ENCODE peak calls at places on chromosomes 1 and 21, in ten cellular contexts. One of them, this sample, is unnamed.

GRCh38 chr1:150798509-150798908 is 9.6 kb downstream of the CTSK start:
- DNase-seq in heart left ventricle: no peak
- DNase-seq in aorta: no peak
- DNase-seq in breast epithelium: no peak
- DNase-seq in prostate gland: no peak
- DNase-seq in CD8-positive, alpha-beta memory T cell: no peak
- DNase-seq in small intestine: no peak
- DNase-seq in lung: no peak
- DNase-seq in left lung: no peak
- DNase-seq in testis: no peak
- DNase-seq in this sample: no peak

GRCh38 chr1:110554871-110555801 is 36.2 kb upstream of the KCNA10 start:
- DNase-seq in heart left ventricle: peak; percentile 60
- DNase-seq in aorta: peak; percentile 68
- DNase-seq in breast epithelium: no peak
- DNase-seq in prostate gland: peak; percentile 7
- DNase-seq in CD8-positive, alpha-beta memory T cell: peak; percentile 23
- DNase-seq in small intestine: peak; percentile 13
- DNase-seq in lung: peak; percentile 43
- DNase-seq in left lung: peak; percentile 38
- DNase-seq in testis: peak; percentile 65
- DNase-seq in this sample: peak; percentile 47

GRCh38 chr1:75632350-75632949 is 21.5 kb upstream of the SLC44A5 start:
- DNase-seq in heart left ventricle: no peak
- DNase-seq in aorta: no peak
- DNase-seq in breast epithelium: no peak
- DNase-seq in prostate gland: no peak
- DNase-seq in CD8-positive, alpha-beta memory T cell: no peak
- DNase-seq in small intestine: peak; percentile 20
- DNase-seq in lung: no peak
- DNase-seq in left lung: no peak
- DNase-seq in testis: no peak
- DNase-seq in this sample: peak; percentile 59

GRCh38 chr1:9595156-9595967 is 6.7 kb downstream of the TMEM201 start:
- DNase-seq in heart left ventricle: no peak
- DNase-seq in aorta: peak; percentile 42
- DNase-seq in breast epithelium: no peak
- DNase-seq in prostate gland: no peak
- DNase-seq in CD8-positive, alpha-beta memory T cell: no peak
- DNase-seq in small intestine: no peak
- DNase-seq in lung: no peak
- DNase-seq in left lung: no peak
- DNase-seq in testis: no peak
- DNase-seq in this sample: no peak

GRCh38 chr1:51607676-51608075 is 9.2 kb upstream of the OSBPL9 start:
- DNase-seq in heart left ventricle: no peak
- DNase-seq in aorta: no peak
- DNase-seq in breast epithelium: no peak
- DNase-seq in prostate gland: no peak
- DNase-seq in CD8-positive, alpha-beta memory T cell: no peak
- DNase-seq in small intestine: no peak
- DNase-seq in lung: no peak
- DNase-seq in left lung: no peak
- DNase-seq in testis: no peak
- DNase-seq in this sample: no peak

GRCh38 chr1:52037402-52037814 is 3.8 kb upstream of the KTI12 start:
- DNase-seq in heart left ventricle: no peak
- DNase-seq in aorta: no peak
- DNase-seq in breast epithelium: no peak
- DNase-seq in prostate gland: peak; percentile 36
- DNase-seq in CD8-positive, alpha-beta memory T cell: no peak
- DNase-seq in small intestine: peak; percentile 24
- DNase-seq in lung: no peak
- DNase-seq in left lung: no peak
- DNase-seq in testis: no peak
- DNase-seq in this sample: peak; percentile 58

GRCh38 chr1:200934676-200935245 is 40.1 kb downstream of the INAVA start:
- DNase-seq in heart left ventricle: no peak
- DNase-seq in aorta: no peak
- DNase-seq in breast epithelium: no peak
- DNase-seq in prostate gland: no peak
- DNase-seq in CD8-positive, alpha-beta memory T cell: no peak
- DNase-seq in small intestine: no peak
- DNase-seq in lung: no peak
- DNase-seq in left lung: no peak
- DNase-seq in testis: no peak
- DNase-seq in this sample: no peak

GRCh38 chr1:70717656-70718055 is 306.6 kb downstream of the CTH start:
- DNase-seq in heart left ventricle: no peak
- DNase-seq in aorta: no peak
- DNase-seq in breast epithelium: no peak
- DNase-seq in prostate gland: no peak
- DNase-seq in CD8-positive, alpha-beta memory T cell: no peak
- DNase-seq in small intestine: no peak
- DNase-seq in lung: no peak
- DNase-seq in left lung: no peak
- DNase-seq in testis: no peak
- DNase-seq in this sample: no peak

GRCh38 chr1:93679546-93679945 is 2.1 kb downstream of the BCAR3 start:
- DNase-seq in heart left ventricle: no peak
- DNase-seq in aorta: no peak
- DNase-seq in breast epithelium: no peak
- DNase-seq in prostate gland: no peak
- DNase-seq in CD8-positive, alpha-beta memory T cell: no peak
- DNase-seq in small intestine: no peak
- DNase-seq in lung: no peak
- DNase-seq in left lung: no peak
- DNase-seq in testis: no peak
- DNase-seq in this sample: no peak

GRCh38 chr1:93680121-93681094 is 1.2 kb downstream of the BCAR3 start:
- DNase-seq in heart left ventricle: peak; percentile 85
- DNase-seq in aorta: peak; percentile 86
- DNase-seq in breast epithelium: peak; percentile 88
- DNase-seq in prostate gland: peak; percentile 90
- DNase-seq in CD8-positive, alpha-beta memory T cell: peak; percentile 6
- DNase-seq in small intestine: peak; percentile 88
- DNase-seq in lung: peak; percentile 79
- DNase-seq in left lung: peak; percentile 85
- DNase-seq in testis: peak; percentile 94
- DNase-seq in this sample: peak; percentile 95

GRCh38 chr1:93681095-93681548 is 515 bp downstream of the BCAR3 start:
- DNase-seq in heart left ventricle: peak; percentile 39
- DNase-seq in aorta: peak; percentile 56
- DNase-seq in breast epithelium: no peak
- DNase-seq in prostate gland: no peak
- DNase-seq in CD8-positive, alpha-beta memory T cell: no peak
- DNase-seq in small intestine: no peak
- DNase-seq in lung: no peak
- DNase-seq in left lung: no peak
- DNase-seq in testis: peak; percentile 34
- DNase-seq in this sample: peak; percentile 28

GRCh38 chr1:93683234-93683633 is 1.6 kb upstream of the BCAR3 start:
- DNase-seq in heart left ventricle: no peak
- DNase-seq in aorta: no peak
- DNase-seq in breast epithelium: no peak
- DNase-seq in prostate gland: no peak
- DNase-seq in CD8-positive, alpha-beta memory T cell: no peak
- DNase-seq in small intestine: no peak
- DNase-seq in lung: no peak
- DNase-seq in left lung: no peak
- DNase-seq in testis: no peak
- DNase-seq in this sample: no peak

DNA sequence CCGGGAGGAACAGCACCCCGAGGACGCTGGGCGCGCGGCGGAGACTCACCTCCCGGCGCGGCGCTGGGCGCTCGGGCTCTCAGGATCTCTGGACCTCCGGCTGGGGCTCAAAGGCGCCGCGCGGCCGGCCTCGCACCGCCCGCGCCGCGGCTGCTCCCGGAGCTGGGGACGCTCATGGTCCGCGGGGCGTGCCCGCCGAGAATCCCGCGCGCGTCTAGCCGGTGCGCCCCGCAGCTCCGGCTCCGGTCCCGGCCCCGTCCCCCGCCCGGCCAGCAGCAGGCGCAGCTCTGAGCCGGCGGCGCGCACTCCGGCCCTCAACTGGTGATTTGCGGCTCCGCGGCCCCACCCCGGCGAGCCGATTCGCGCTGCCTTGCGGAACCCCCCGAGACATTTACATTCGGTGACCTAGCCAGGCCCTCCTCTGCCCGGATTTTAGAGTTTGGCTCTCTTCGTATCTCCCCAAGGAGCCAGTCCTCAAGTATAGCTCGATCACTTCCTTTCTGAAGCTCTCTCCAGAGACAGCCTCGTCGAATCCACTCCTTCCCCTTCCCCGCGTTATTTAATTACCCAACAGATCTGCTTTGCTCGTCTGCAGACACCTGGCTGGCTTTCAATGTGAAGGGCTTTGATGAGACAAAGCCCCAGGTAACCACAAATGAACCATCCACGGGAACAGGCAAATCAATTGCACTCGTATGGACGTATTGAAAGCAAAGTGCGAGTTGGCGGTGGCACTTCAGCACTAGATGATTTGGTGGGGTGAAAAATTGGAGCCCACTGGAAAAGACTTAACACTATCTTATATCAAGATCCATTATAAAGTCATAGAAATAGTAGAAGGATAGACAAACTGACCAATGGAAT is at the start of gene BCAR3:
- DNase-seq in heart left ventricle: peak; percentile 78
- DNase-seq in aorta: peak; percentile 84
- DNase-seq in breast epithelium: peak; percentile 66
- DNase-seq in prostate gland: peak; percentile 73
- DNase-seq in CD8-positive, alpha-beta memory T cell: no peak
- DNase-seq in small intestine: peak; percentile 64
- DNase-seq in lung: peak; percentile 69
- DNase-seq in left lung: peak; percentile 77
- DNase-seq in testis: peak; percentile 81
- DNase-seq in this sample: peak; percentile 85
- H3K4me3 ChIP-seq in heart left ventricle: peak within 1 kb of the TSS; percentile 82
- H3K4me3 ChIP-seq in aorta: peak within 1 kb of the TSS; percentile 79
- H3K4me3 ChIP-seq in breast epithelium: peak within 1 kb of the TSS; percentile 95
- H3K4me3 ChIP-seq in prostate gland: peak within 1 kb of the TSS; percentile 68
- H3K4me3 ChIP-seq in CD8-positive, alpha-beta memory T cell: no peak within 1 kb of the TSS
- H3K4me3 ChIP-seq in small intestine: peak within 1 kb of the TSS; percentile 64
- H3K4me3 ChIP-seq in lung: peak within 1 kb of the TSS; percentile 80
- H3K4me3 ChIP-seq in left lung: peak within 1 kb of the TSS; percentile 93
- H3K4me3 ChIP-seq in testis: peak within 1 kb of the TSS; percentile 87
- H3K4me3 ChIP-seq in this sample: peak within 1 kb of the TSS; percentile 42

DNA sequence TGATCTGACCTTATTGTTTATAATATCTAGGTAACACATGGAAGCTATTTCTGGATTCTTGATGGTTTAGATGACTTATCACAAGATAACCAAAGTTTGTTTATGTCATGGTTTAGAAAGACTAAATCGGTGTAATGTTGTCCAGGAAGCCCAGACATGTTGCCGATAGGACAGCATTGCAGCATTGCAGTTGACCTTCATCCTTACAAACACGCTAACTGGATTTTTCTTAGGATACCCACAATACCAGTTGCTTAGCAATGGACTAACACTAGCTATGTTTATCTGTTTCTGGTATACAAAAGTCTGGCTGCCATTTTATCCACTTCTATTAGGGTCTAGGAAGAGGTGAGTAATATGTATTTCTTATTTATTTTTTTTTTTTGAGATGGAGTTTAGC is 11.7 kb upstream of the DPH5 start:
- DNase-seq in heart left ventricle: no peak
- DNase-seq in aorta: no peak
- DNase-seq in breast epithelium: no peak
- DNase-seq in prostate gland: no peak
- DNase-seq in CD8-positive, alpha-beta memory T cell: no peak
- DNase-seq in small intestine: no peak
- DNase-seq in lung: no peak
- DNase-seq in left lung: no peak
- DNase-seq in testis: no peak
- DNase-seq in this sample: no peak
- H3K9me3 ChIP-seq in heart left ventricle: peaks cover 13% of the 10 kb centered on the region
- H3K9me3 ChIP-seq in aorta: peaks cover 2% of the 10 kb centered on the region
- H3K9me3 ChIP-seq in breast epithelium: peaks cover 4% of the 10 kb centered on the region
- H3K9me3 ChIP-seq in prostate gland: no peaks in the 10 kb centered on the region
- H3K9me3 ChIP-seq in CD8-positive, alpha-beta memory T cell: peaks cover 8% of the 10 kb centered on the region
- H3K9me3 ChIP-seq in small intestine: no peaks in the 10 kb centered on the region
- H3K9me3 ChIP-seq in lung: no peaks in the 10 kb centered on the region
- H3K9me3 ChIP-seq in left lung: no peaks in the 10 kb centered on the region
- H3K9me3 ChIP-seq in testis: no peaks in the 10 kb centered on the region
- H3K9me3 ChIP-seq in this sample: no peaks in the 10 kb centered on the region

DNA sequence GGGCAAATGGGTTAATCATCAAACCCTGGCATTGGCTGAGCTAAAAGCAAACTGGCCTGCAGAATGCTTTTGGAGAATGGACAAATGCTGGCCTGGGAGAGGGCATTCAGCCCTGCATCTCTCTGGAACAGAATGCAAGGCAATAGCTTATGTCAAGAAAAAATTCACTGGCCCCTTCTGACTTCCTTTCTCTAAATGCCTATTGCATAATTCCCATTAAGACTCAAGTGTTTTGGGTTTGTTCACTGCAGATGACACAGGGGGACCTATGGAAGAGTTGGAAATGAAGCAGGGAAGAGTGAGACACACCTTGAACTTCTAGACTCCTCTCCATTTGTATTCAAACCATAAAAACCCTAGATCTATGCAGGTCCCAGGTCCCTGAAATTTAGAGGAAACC is 15.9 kb downstream of the PEA15 start:
- DNase-seq in heart left ventricle: no peak
- DNase-seq in aorta: no peak
- DNase-seq in breast epithelium: no peak
- DNase-seq in prostate gland: no peak
- DNase-seq in CD8-positive, alpha-beta memory T cell: no peak
- DNase-seq in small intestine: no peak
- DNase-seq in lung: no peak
- DNase-seq in left lung: no peak
- DNase-seq in testis: no peak
- DNase-seq in this sample: no peak
- H3K36me3 ChIP-seq in heart left ventricle: peaks cover 86% of the 10 kb centered on the region
- H3K36me3 ChIP-seq in aorta: peaks cover 16% of the 10 kb centered on the region
- H3K36me3 ChIP-seq in breast epithelium: peaks cover 9% of the 10 kb centered on the region
- H3K36me3 ChIP-seq in prostate gland: peaks cover 19% of the 10 kb centered on the region
- H3K36me3 ChIP-seq in CD8-positive, alpha-beta memory T cell: peaks cover 76% of the 10 kb centered on the region
- H3K36me3 ChIP-seq in small intestine: peaks cover 33% of the 10 kb centered on the region
- H3K36me3 ChIP-seq in lung: peaks cover 45% of the 10 kb centered on the region
- H3K36me3 ChIP-seq in left lung: peaks cover 100% of the 10 kb centered on the region
- H3K36me3 ChIP-seq in testis: no peaks in the 10 kb centered on the region
- H3K36me3 ChIP-seq in this sample: peaks cover 65% of the 10 kb centered on the region

GRCh38 chr21:16422702-16423101 is 692.9 kb downstream of the USP25 start:
- DNase-seq in heart left ventricle: no peak
- DNase-seq in aorta: no peak
- DNase-seq in breast epithelium: no peak
- DNase-seq in prostate gland: no peak
- DNase-seq in CD8-positive, alpha-beta memory T cell: no peak
- DNase-seq in small intestine: no peak
- DNase-seq in lung: no peak
- DNase-seq in left lung: no peak
- DNase-seq in testis: peak; percentile 35
- DNase-seq in this sample: peak; percentile 56

GRCh38 chr21:16419188-16419874 is 689.5 kb downstream of the USP25 start:
- DNase-seq in heart left ventricle: peak; percentile 85
- DNase-seq in aorta: peak; percentile 86
- DNase-seq in breast epithelium: peak; percentile 47
- DNase-seq in prostate gland: peak; percentile 68
- DNase-seq in CD8-positive, alpha-beta memory T cell: no peak
- DNase-seq in small intestine: peak; percentile 0
- DNase-seq in lung: peak; percentile 78
- DNase-seq in left lung: peak; percentile 81
- DNase-seq in testis: peak; percentile 88
- DNase-seq in this sample: peak; percentile 27

GRCh38 chr21:16420086-16420724 is 690.4 kb downstream of the USP25 start:
- DNase-seq in heart left ventricle: peak; percentile 60
- DNase-seq in aorta: peak; percentile 59
- DNase-seq in breast epithelium: peak; percentile 51
- DNase-seq in prostate gland: peak; percentile 67
- DNase-seq in CD8-positive, alpha-beta memory T cell: no peak
- DNase-seq in small intestine: no peak
- DNase-seq in lung: peak; percentile 45
- DNase-seq in left lung: no peak
- DNase-seq in testis: peak; percentile 76
- DNase-seq in this sample: peak; percentile 89

GRCh38 chr21:16418211-16418610 is 688.4 kb downstream of the USP25 start:
- DNase-seq in heart left ventricle: no peak
- DNase-seq in aorta: no peak
- DNase-seq in breast epithelium: no peak
- DNase-seq in prostate gland: no peak
- DNase-seq in CD8-positive, alpha-beta memory T cell: no peak
- DNase-seq in small intestine: no peak
- DNase-seq in lung: no peak
- DNase-seq in left lung: no peak
- DNase-seq in testis: no peak
- DNase-seq in this sample: no peak

GRCh38 chr21:16418663-16419062 is 688.9 kb downstream of the USP25 start:
- DNase-seq in heart left ventricle: no peak
- DNase-seq in aorta: no peak
- DNase-seq in breast epithelium: no peak
- DNase-seq in prostate gland: no peak
- DNase-seq in CD8-positive, alpha-beta memory T cell: no peak
- DNase-seq in small intestine: no peak
- DNase-seq in lung: no peak
- DNase-seq in left lung: no peak
- DNase-seq in testis: no peak
- DNase-seq in this sample: no peak
- H3K4me3 ChIP-seq in heart left ventricle: peak overlapping the region; percentile 55
- H3K4me3 ChIP-seq in aorta: no peak overlapping the region
- H3K4me3 ChIP-seq in breast epithelium: peak overlapping the region; percentile 50
- H3K4me3 ChIP-seq in prostate gland: no peak overlapping the region
- H3K4me3 ChIP-seq in CD8-positive, alpha-beta memory T cell: no peak overlapping the region
- H3K4me3 ChIP-seq in small intestine: no peak overlapping the region
- H3K4me3 ChIP-seq in lung: no peak overlapping the region
- H3K4me3 ChIP-seq in left lung: no peak overlapping the region
- H3K4me3 ChIP-seq in testis: no peak overlapping the region
- H3K4me3 ChIP-seq in this sample: no peak overlapping the region